ENCODE peak calls at places on chromosomes 2 and 18, in six cellular contexts. S is effector CD8-positive, alpha-beta T cell; L is WERI-Rb-1; M is germinal center; E is kidney tubule cell; R is renal cortical epithelial cell. G is an unnamed sample.

GRCh38 chr2:72920317-72921087 is 3.2 kb downstream of the EMX1 start:
- DNase-seq in S (no peak), E (no peak), R (no peak), L (no peak), M (peak; percentile 75), G (peak; percentile 50)

GRCh38 chr2:233351423-233351822 is 2.9 kb upstream of the DGKD start:
- DNase-seq in S (no peak), R (no peak), M (no peak), E (peak; percentile 17), L (no peak), G (no peak)

GRCh38 chr2:120239488-120240287 is 13.0 kb upstream of the RALB start:
- DNase-seq in R (peak; percentile 89), L (no peak), M (no peak), E (peak; percentile 89), S (no peak), G (no peak)

GRCh38 chr2:239150125-239151011 is 250.5 kb downstream of the HDAC4 start:
- DNase-seq in M (no peak), R (no peak), L (no peak), S (no peak), E (no peak), G (no peak)

GRCh38 chr2:183093857-183094657 is 15.5 kb downstream of the DUSP19 start:
- DNase-seq in R (peak; percentile 53), E (no peak), L (no peak), S (no peak), M (no peak), G (no peak)

GRCh38 chr2:242031481-242032019 is 162.0 kb downstream of the RTP5 start:
- DNase-seq in L (no peak), R (peak; percentile 86), E (peak; percentile 79), S (peak; percentile 11), M (no peak), G (no peak)

GRCh38 chr2:240620859-240621258 is 4.4 kb upstream of the GPR35 start:
- DNase-seq in S (no peak), R (no peak), E (no peak), M (no peak), L (no peak), G (no peak)

GRCh38 chr2:233375490-233376314 is 21.4 kb downstream of the DGKD start:
- DNase-seq in L (no peak), M (no peak), E (no peak), R (no peak), S (no peak), G (no peak)

GRCh38 chr2:230865766-230866703 is 1.3 kb downstream of the ITM2C start:
- DNase-seq in S (no peak), M (no peak), E (peak; percentile 13), L (peak; percentile 54), R (no peak), G (no peak)

GRCh38 chr18:35513181-35513932 is 15.6 kb upstream of the INO80C start:
- DNase-seq in S (no peak), E (peak; percentile 84), M (no peak), L (no peak), R (peak; percentile 61), G (no peak)

GRCh38 chr2:84991404-84992151 is 20.6 kb downstream of the KCMF1 start:
- DNase-seq in S (no peak), E (peak; percentile 59), R (peak; percentile 46), L (no peak), M (no peak), G (no peak)

GRCh38 chr2:28419705-28420270 is 27.1 kb downstream of the FOSL2 start:
- DNase-seq in M (no peak), R (peak; percentile 57), L (no peak), S (no peak), E (peak; percentile 54), G (no peak)

GRCh38 chr2:223026357-223027110 is 25.5 kb upstream of the KCNE4 start:
- DNase-seq in E (no peak), S (no peak), L (no peak), M (no peak), R (no peak), G (peak; percentile 23)

GRCh38 chr2:167258712-167259111 is 370.4 kb downstream of the XIRP2 start:
- DNase-seq in E (no peak), R (no peak), S (no peak), L (no peak), M (no peak), G (no peak)

GRCh38 chr2:203871371-203871983 is 3.9 kb downstream of the CTLA4 start:
- DNase-seq in R (no peak), M (no peak), S (no peak), E (no peak), L (no peak), G (no peak)

GRCh38 chr2:128543646-128544045 is 225.0 kb upstream of the HS6ST1 start:
- DNase-seq in S (no peak), R (no peak), L (no peak), E (no peak), M (no peak), G (no peak)

GRCh38 chr2:30826481-30826880 is 19.2 kb upstream of the CAPN13 start:
- DNase-seq in R (no peak), M (no peak), L (no peak), S (no peak), E (no peak), G (no peak)

GRCh38 chr2:231000211-231000904 is 4.4 kb downstream of the SPATA3 start:
- DNase-seq in L (no peak), R (no peak), E (peak; percentile 25), S (no peak), M (no peak), G (no peak)

GRCh38 chr2:168661404-168661869 is 141.0 kb upstream of the NOSTRIN start:
- DNase-seq in S (no peak), M (no peak), L (peak; percentile 21), R (no peak), E (no peak), G (no peak)

GRCh38 chr2:105294844-105295481 is 34.6 kb downstream of the TGFBRAP1 start:
- DNase-seq in S (no peak), M (peak; percentile 47), E (peak; percentile 66), R (peak; percentile 66), L (peak; percentile 70), G (peak; percentile 24)

GRCh38 chr2:111169268-111169667 is 48.6 kb downstream of the BCL2L11 start:
- DNase-seq in M (peak; percentile 45), R (no peak), E (no peak), L (no peak), S (no peak), G (no peak)

GRCh38 chr18:45625596-45625995 is 10.3 kb downstream of the SLC14A2 start:
- DNase-seq in R (no peak), M (no peak), S (no peak), E (no peak), L (no peak), G (no peak)

GRCh38 chr18:50194623-50195532 is at the start of gene MYO5B:
- DNase-seq in L (peak; percentile 80), E (peak; percentile 92), M (peak; percentile 85), S (peak; percentile 8), R (peak; percentile 21), G (peak; percentile 77)

GRCh38 chr2:39141346-39142011 is 20.6 kb upstream of the SOS1 start:
- DNase-seq in L (no peak), E (no peak), S (no peak), R (no peak), M (peak; percentile 49), G (no peak)

GRCh38 chr2:240293126-240293864 is 142.2 kb upstream of the GPC1 start:
- DNase-seq in E (no peak), R (no peak), L (no peak), S (no peak), M (no peak), G (no peak)

GRCh38 chr18:24400587-24400986 is 3.0 kb upstream of the OSBPL1A start:
- DNase-seq in R (peak; percentile 36), E (peak; percentile 32), L (peak; percentile 10), S (no peak), M (no peak), G (no peak)

GRCh38 chr2:54009549-54009948 is 38.8 kb upstream of the PSME4 start:
- DNase-seq in M (no peak), S (no peak), E (no peak), L (no peak), R (peak; percentile 15), G (no peak)

GRCh38 chr2:63984606-63985359 is 34.4 kb downstream of the VPS54 start:
- DNase-seq in L (no peak), R (no peak), S (no peak), M (no peak), E (no peak), G (no peak)

GRCh38 chr18:79962311-79962710 is 2.1 kb upstream of the HSBP1L1 start:
- DNase-seq in S (no peak), L (no peak), R (no peak), E (peak; percentile 33), M (no peak), G (no peak)

GRCh38 chr2:226611944-226612318 is 187.7 kb downstream of the IRS1 start:
- DNase-seq in R (peak; percentile 93), S (no peak), E (peak; percentile 90), M (no peak), L (no peak), G (no peak)

GRCh38 chr2:65494078-65494477 is 61.7 kb upstream of the SPRED2 start:
- DNase-seq in E (no peak), L (no peak), R (no peak), S (no peak), M (no peak), G (no peak)

GRCh38 chr2:74877781-74878433 is 44.0 kb downstream of the HK2 start:
- DNase-seq in M (no peak), L (no peak), S (no peak), E (no peak), R (no peak), G (no peak)

GRCh38 chr2:242040303-242040655 is 170.8 kb downstream of the RTP5 start:
- DNase-seq in R (no peak), M (no peak), L (no peak), S (no peak), E (no peak), G (no peak)

GRCh38 chr2:134133622-134134312 is 120.1 kb upstream of the MGAT5 start:
- DNase-seq in M (no peak), R (no peak), L (no peak), S (no peak), E (no peak), G (no peak)

GRCh38 chr2:197571622-197572271 is 55.9 kb downstream of the MOB4 start:
- DNase-seq in R (peak; percentile 74), L (no peak), M (no peak), E (peak; percentile 92), S (no peak), G (no peak)

GRCh38 chr2:162574615-162575452 is 230.9 kb downstream of the GCA start:
- DNase-seq in E (peak; percentile 72), R (peak; percentile 84), S (no peak), M (no peak), L (no peak), G (no peak)

GRCh38 chr2:186544255-186544675 is 45.6 kb upstream of the ITGAV start:
- DNase-seq in E (peak; percentile 96), M (no peak), S (no peak), L (no peak), R (peak; percentile 98), G (no peak)

GRCh38 chr18:50674307-50674706 is 114.4 kb downstream of the MAPK4 start:
- DNase-seq in S (no peak), R (no peak), L (no peak), E (no peak), M (no peak), G (no peak)

GRCh38 chr2:85326406-85326945 is 1.3 kb downstream of the TGOLN2 start:
- DNase-seq in M (peak; percentile 55), L (no peak), R (no peak), E (peak; percentile 52), S (no peak), G (no peak)